ENCODE peak calls at places on chromosomes 4 and X, in eight cellular contexts. F, D, Q, W, M, U, K and X are unnamed samples.

GRCh38 chrX:102975016-102975415 is 37.9 kb downstream of the RAB40AL start:
- DNase-seq in F (no peak), M (no peak), D (no peak), Q (no peak), W (no peak), U (no peak), K (no peak), X (no peak)

GRCh38 chrX:21305799-21306336 is 68.3 kb upstream of the CNKSR2 start:
- DNase-seq in W (no peak), M (no peak), F (no peak), U (no peak), Q (no peak), K (no peak), D (no peak), X (no peak)

GRCh38 chrX:41686788-41687187 is 2.0 kb upstream of the GPR34 start:
- DNase-seq in F (no peak), D (no peak), K (no peak), W (no peak), U (no peak), Q (no peak), M (no peak), X (peak)

GRCh38 chr4:4386296-4386735 is 586 bp upstream of the NSG1 start:
- DNase-seq in U (no peak), M (no peak), W (no peak), K (no peak), Q (peak), D (peak), F (no peak), X (peak)

GRCh38 chrX:23900220-23900797 is 7.4 kb downstream of the APOO start:
- DNase-seq in M (no peak), K (no peak), W (no peak), D (no peak), Q (no peak), U (peak), F (no peak), X (no peak)

GRCh38 chr4:186699298-186699697 is 24.4 kb downstream of the FAT1 start:
- DNase-seq in M (peak), Q (no peak), K (no peak), F (peak), U (no peak), W (no peak), D (no peak), X (no peak)

GRCh38 chr4:139740531-139741041 is 75.0 kb downstream of the MGST2 start:
- DNase-seq in Q (no peak), F (peak), M (peak), K (peak), D (peak), U (no peak), W (no peak), X (no peak)

GRCh38 chr4:64713256-64713840 is 304.1 kb upstream of the TECRL start:
- DNase-seq in F (no peak), U (no peak), W (peak), Q (no peak), D (no peak), K (no peak), M (peak), X (peak)

GRCh38 chr4:126405369-126405982 is 1090.7 kb downstream of the FAT4 start:
- DNase-seq in D (no peak), K (no peak), Q (no peak), F (no peak), M (no peak), W (peak), U (peak), X (peak)

GRCh38 chrX:133698298-133698697 is 283.0 kb upstream of the GPC4 start:
- DNase-seq in F (no peak), M (peak), Q (peak), U (no peak), K (peak), W (no peak), D (no peak), X (no peak)

GRCh38 chr4:27011401-27011800 is 150.8 kb downstream of the STIM2 start:
- DNase-seq in Q (no peak), K (no peak), F (no peak), M (no peak), W (no peak), D (no peak), U (no peak), X (no peak)

GRCh38 chrX:40877869-40878268 is 142.5 kb upstream of the MED14 start:
- DNase-seq in D (no peak), W (peak), Q (peak), U (no peak), M (no peak), K (no peak), F (no peak), X (peak)

GRCh38 chr4:148203056-148203898 is 238.9 kb downstream of the NR3C2 start:
- DNase-seq in K (no peak), F (peak), Q (no peak), W (no peak), M (no peak), D (no peak), U (no peak), X (no peak)

GRCh38 chr4:180057891-180058643 is 2185.1 kb upstream of the TENM3 start:
- DNase-seq in M (peak), W (peak), K (no peak), F (no peak), D (peak), U (peak), Q (no peak), X (no peak)

GRCh38 chr4:85318415-85318814 is 156.5 kb upstream of the ARHGAP24 start:
- DNase-seq in U (no peak), Q (no peak), M (peak), D (no peak), W (no peak), K (no peak), F (no peak), X (no peak)

GRCh38 chrX:110341189-110342035 is 17.2 kb upstream of the RTL9 start:
- DNase-seq in M (peak), W (no peak), F (no peak), D (no peak), U (no peak), Q (no peak), K (peak), X (peak)

GRCh38 chr4:109998867-109999303 is 86.2 kb downstream of the EGF start:
- DNase-seq in K (peak), M (peak), W (peak), U (peak), F (no peak), D (no peak), Q (peak), X (peak)

GRCh38 chr4:54586343-54586953 is 71.3 kb upstream of the KIT start:
- DNase-seq in F (no peak), U (no peak), D (no peak), W (no peak), M (peak), Q (no peak), K (peak), X (no peak)

GRCh38 chr4:159177265-159178146 is 74.6 kb downstream of the RAPGEF2 start:
- DNase-seq in M (no peak), U (no peak), K (no peak), W (no peak), Q (no peak), D (no peak), F (no peak), X (no peak)

GRCh38 chrX:104330966-104331365 is 76.2 kb upstream of the ESX1 start:
- DNase-seq in U (no peak), M (peak), K (no peak), D (no peak), W (no peak), Q (no peak), F (no peak), X (no peak)

GRCh38 chr4:3827616-3828492 is 61.7 kb downstream of the ADRA2C start:
- DNase-seq in F (peak), D (peak), U (no peak), K (no peak), M (peak), Q (no peak), W (no peak), X (no peak)

GRCh38 chrX:124931241-124931640 is 388.4 kb upstream of the TEX13C start:
- DNase-seq in D (no peak), W (no peak), U (no peak), M (no peak), F (no peak), Q (no peak), K (no peak), X (no peak)

GRCh38 chr4:83889802-83890201 is 353.9 kb downstream of the GPAT3 start:
- DNase-seq in M (peak), Q (no peak), D (no peak), K (no peak), U (no peak), W (no peak), F (no peak), X (no peak)

GRCh38 chrX:110241816-110242215 is 76.1 kb downstream of the AMMECR1 start:
- DNase-seq in W (no peak), D (no peak), M (no peak), Q (no peak), U (no peak), K (no peak), F (peak), X (no peak)

GRCh38 chr4:2244947-2245786 is 3.2 kb upstream of the HAUS3 start:
- DNase-seq in Q (no peak), W (no peak), F (no peak), K (no peak), D (no peak), M (no peak), U (no peak), X (no peak)

GRCh38 chr4:184019084-184019483 is 114.0 kb downstream of the STOX2 start:
- DNase-seq in M (peak), U (no peak), W (no peak), F (no peak), D (no peak), Q (no peak), K (no peak), X (no peak)

GRCh38 chr4:138275946-138276621 is 33.9 kb upstream of the SLC7A11 start:
- DNase-seq in W (no peak), Q (no peak), K (peak), F (no peak), M (peak), D (no peak), U (no peak), X (no peak)

GRCh38 chr4:20318011-20318898 is 66.5 kb downstream of the SLIT2 start:
- DNase-seq in W (peak), D (no peak), F (no peak), K (no peak), U (no peak), M (no peak), Q (no peak), X (no peak)

GRCh38 chrX:39848900-39849299 is 248.9 kb downstream of the BCOR start:
- DNase-seq in K (peak), F (no peak), M (no peak), D (no peak), U (no peak), Q (no peak), W (no peak), X (no peak)

GRCh38 chr4:147779449-147779848 is 47.6 kb downstream of the ARHGAP10 start:
- DNase-seq in Q (no peak), M (no peak), W (no peak), D (no peak), U (no peak), F (no peak), K (no peak), X (no peak)

GRCh38 chr4:182862921-182863320 is 54.3 kb downstream of the DCTD start:
- DNase-seq in K (no peak), W (no peak), M (no peak), U (no peak), Q (no peak), F (peak), D (peak), X (no peak)

GRCh38 chr4:101171747-101172146 is 175.6 kb downstream of the PPP3CA start:
- DNase-seq in W (no peak), F (no peak), D (no peak), K (no peak), Q (no peak), U (no peak), M (no peak), X (no peak)

GRCh38 chr4:3817561-3817960 is 51.4 kb downstream of the ADRA2C start:
- DNase-seq in U (no peak), M (no peak), W (no peak), D (peak), F (no peak), K (no peak), Q (no peak), X (no peak)

GRCh38 chrX:10875995-10876394 is 235.1 kb upstream of the HCCS start:
- DNase-seq in W (no peak), D (no peak), U (no peak), M (no peak), K (no peak), Q (no peak), F (no peak), X (no peak)

GRCh38 chr4:176988226-176988625 is 195.5 kb upstream of the VEGFC start:
- DNase-seq in Q (no peak), M (peak), K (peak), D (no peak), W (no peak), U (no peak), F (no peak), X (no peak)

GRCh38 chrX:47629419-47630210 is at the start of gene CFP:
- DNase-seq in U (no peak), W (no peak), F (no peak), Q (peak), D (no peak), M (no peak), K (no peak), X (peak)
- H3K27ac ChIP-seq in U (no peak), W (no peak), F (no peak), Q (peak), D (no peak), M (no peak), K (no peak), X (no peak)

GRCh38 chr4:8506006-8506372 is 65.4 kb downstream of the TRMT44 start:
- DNase-seq in Q (no peak), M (no peak), D (no peak), W (no peak), F (no peak), U (no peak), K (no peak), X (no peak)
- H3K27ac ChIP-seq in Q (no peak), M (no peak), D (no peak), W (no peak), F (peak), U (no peak), K (no peak), X (no peak)

DNA sequence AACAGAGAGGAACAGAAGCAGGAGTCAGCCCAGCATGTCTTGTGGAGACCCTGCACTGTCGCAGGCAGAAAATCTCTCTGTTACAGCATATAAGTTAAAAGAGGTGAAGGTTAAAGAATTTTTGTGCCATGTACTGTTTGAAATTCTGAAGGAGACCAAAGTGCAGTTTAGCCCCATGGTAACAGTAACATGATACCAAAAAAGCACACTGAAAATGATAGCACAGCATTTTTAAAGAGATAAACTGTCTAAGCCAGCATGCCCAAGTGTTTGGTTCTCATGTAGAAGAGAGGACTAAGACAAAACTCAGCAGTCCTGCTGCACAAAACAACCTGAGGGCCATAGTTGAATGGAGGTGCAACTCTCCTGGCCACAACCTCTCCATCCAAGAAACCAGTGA is 41.9 kb upstream of the PARM1 start:
- DNase-seq in Q (no peak), W (peak), K (no peak), M (no peak), D (no peak), F (no peak), U (no peak), X (no peak)
- H3K27ac ChIP-seq in Q (no peak), W (peak), K (no peak), M (no peak), D (no peak), F (no peak), U (no peak), X (no peak)

DNA sequence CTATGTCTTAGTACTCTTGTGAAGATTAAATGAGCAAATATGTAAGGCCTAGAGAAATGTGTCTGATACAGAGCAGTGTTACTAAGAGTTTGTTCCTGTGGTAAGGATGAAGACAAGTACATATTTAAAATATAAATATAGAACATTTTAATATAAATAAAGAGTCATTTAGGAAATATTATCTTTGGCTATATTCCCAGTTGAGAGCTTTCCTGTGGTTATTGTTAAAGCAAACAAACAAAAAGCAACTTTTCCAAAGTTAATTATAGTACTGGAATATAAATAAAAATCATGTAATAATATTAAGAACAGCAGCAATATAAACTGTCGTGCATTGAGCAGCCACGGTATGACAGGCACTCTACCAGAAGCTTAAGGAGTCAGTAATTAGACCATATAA is 472.5 kb downstream of the INPP4B start:
- DNase-seq in M (no peak), W (no peak), U (no peak), K (no peak), D (no peak), Q (no peak), F (no peak), X (no peak)
- H3K27ac ChIP-seq in M (no peak), W (no peak), U (no peak), K (no peak), D (no peak), Q (no peak), F (no peak), X (no peak)

GRCh38 chr4:99323761-99324160 is 2.6 kb upstream of the ADH1B start:
- DNase-seq in W (no peak), U (no peak), M (no peak), D (no peak), Q (no peak), F (no peak), K (peak), X (no peak)

GRCh38 chr4:99324978-99325377 is 3.8 kb upstream of the ADH1B start:
- DNase-seq in F (peak), K (peak), D (no peak), W (no peak), U (no peak), M (no peak), Q (no peak), X (no peak)

GRCh38 chr4:99321241-99322191 is at the start of gene ADH1B:
- DNase-seq in Q (no peak), M (no peak), W (no peak), F (no peak), D (no peak), K (no peak), U (no peak), X (no peak)

GRCh38 chr4:99324361-99324760 is 3.2 kb upstream of the ADH1B start:
- DNase-seq in K (no peak), Q (no peak), U (no peak), F (no peak), W (no peak), M (no peak), D (no peak), X (no peak)
- H3K27ac ChIP-seq in K (no peak), Q (no peak), U (no peak), F (peak), W (no peak), M (no peak), D (no peak), X (no peak)

DNA sequence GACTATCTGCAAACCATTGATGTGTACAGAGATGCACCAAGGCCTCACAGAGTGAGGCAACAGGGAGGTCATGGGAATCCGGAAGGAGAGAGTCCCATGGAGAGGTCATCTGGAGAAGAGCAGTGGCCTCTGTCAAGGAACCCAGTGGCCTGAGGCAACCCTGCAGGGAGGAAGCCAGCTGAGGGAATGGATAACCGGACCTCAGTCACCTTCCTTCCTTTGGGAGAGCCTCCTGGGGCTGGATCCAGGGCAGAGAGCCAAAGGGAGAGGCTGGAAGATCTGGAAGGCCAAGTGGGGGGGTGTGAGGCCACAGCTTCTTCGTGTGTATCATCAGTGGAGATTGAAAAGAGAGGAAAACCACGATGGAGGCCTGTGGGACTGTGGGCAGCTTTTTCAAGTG is 24.3 kb upstream of the CD38 start:
- DNase-seq in M (no peak), D (peak), K (no peak), F (no peak), U (no peak), W (no peak), Q (no peak), X (no peak)
- H3K27ac ChIP-seq in M (no peak), D (peak), K (no peak), F (no peak), U (no peak), W (peak), Q (peak), X (no peak)

GRCh38 chr4:89306486-89307184 is 965 bp downstream of the GPRIN3 start:
- DNase-seq in F (no peak), K (no peak), M (no peak), W (peak), U (peak), Q (peak), D (no peak), X (peak)

GRCh38 chr4:89307446-89308160 is at the start of gene GPRIN3:
- DNase-seq in K (no peak), U (peak), M (no peak), Q (peak), D (peak), F (peak), W (peak), X (peak)

GRCh38 chr4:89307185-89307445 is 485 bp downstream of the GPRIN3 start:
- DNase-seq in Q (no peak), F (no peak), M (no peak), W (no peak), K (no peak), D (no peak), U (no peak), X (no peak)

GRCh38 chr4:89305028-89305427 is 2.6 kb downstream of the GPRIN3 start:
- DNase-seq in Q (no peak), F (no peak), U (no peak), D (no peak), W (peak), K (no peak), M (no peak), X (no peak)

DNA sequence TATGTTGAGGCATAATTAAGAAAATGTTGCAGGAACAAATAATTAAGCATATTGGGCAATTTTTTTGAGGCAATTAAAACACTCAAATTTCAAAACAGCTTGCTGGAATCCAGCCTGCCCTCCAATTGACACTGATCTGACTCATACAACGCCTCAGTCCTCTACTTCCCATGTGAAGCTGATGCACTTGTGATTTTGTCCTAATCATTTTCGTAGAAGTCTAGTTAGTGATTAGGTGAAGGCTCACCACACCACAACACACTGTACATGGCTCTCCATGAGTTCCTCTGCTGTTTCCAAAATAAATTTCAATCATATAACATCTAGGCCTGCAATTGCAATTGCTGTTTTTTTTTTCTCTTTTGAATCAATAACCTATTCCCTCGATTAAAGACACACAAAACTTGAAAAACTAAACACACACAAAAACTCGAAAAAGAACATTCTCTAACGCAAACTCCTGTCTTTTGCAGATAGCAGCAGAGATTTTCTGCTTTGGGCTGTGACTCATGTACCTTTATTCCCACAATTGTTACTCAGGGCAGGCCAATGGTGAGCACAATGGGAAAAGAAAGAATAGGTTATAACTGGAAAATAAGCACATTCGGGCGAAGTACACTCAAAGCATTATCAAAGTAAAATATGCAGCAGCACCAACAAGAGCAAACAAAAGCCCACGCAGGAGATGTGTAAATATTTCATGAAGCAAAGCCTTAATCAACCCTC is 1.7 kb downstream of the GPRIN3 start:
- DNase-seq in D (no peak), K (no peak), Q (no peak), F (no peak), M (no peak), U (no peak), W (peak), X (no peak)
- H3K27ac ChIP-seq in D (peak), K (no peak), Q (peak), F (peak), M (no peak), U (peak), W (peak), X (peak)